ENCODE peak calls at places on chromosomes 12 and 14, in ten cellular contexts. Z, C, R, B, F, E, H, N, K and M are unnamed samples.

GRCh38 chr12:132872975-132873421 is 14.4 kb downstream of the CHFR start:
- DNase-seq in Z (no peak), C (peak; percentile 70), R (no peak), B (no peak), F (no peak), E (no peak), H (no peak), N (no peak), K (no peak), M (no peak)

GRCh38 chr14:80522936-80523335 is 311.6 kb upstream of the DIO2 start:
- DNase-seq in Z (no peak), C (no peak), R (no peak), B (peak; percentile 10), F (peak; percentile 65), E (no peak), H (no peak), N (no peak), K (no peak), M (no peak)

GRCh38 chr14:22059201-22059600 is 385.6 kb upstream of the OR4E1 start:
- DNase-seq in Z (no peak), C (no peak), R (no peak), B (no peak), F (no peak), E (no peak), H (no peak), N (no peak), K (no peak), M (no peak)

GRCh38 chr12:65607271-65607880 is 216.9 kb upstream of the HMGA2 start:
- DNase-seq in Z (no peak), C (no peak), R (no peak), B (no peak), F (peak; percentile 66), E (no peak), H (no peak), N (no peak), K (no peak), M (no peak)

GRCh38 chr12:117402363-117402762 is 40.9 kb upstream of the NOS1 start:
- DNase-seq in Z (no peak), C (no peak), R (peak; percentile 51), B (no peak), F (no peak), E (no peak), H (peak; percentile 11), N (no peak), K (peak; percentile 49), M (no peak)

GRCh38 chr14:97703006-97703760 is 906.0 kb downstream of the VRK1 start:
- DNase-seq in Z (no peak), C (peak; percentile 65), R (no peak), B (no peak), F (no peak), E (no peak), H (no peak), N (no peak), K (no peak), M (no peak)

GRCh38 chr12:59389968-59390576 is 205.8 kb upstream of the SLC16A7 start:
- DNase-seq in Z (no peak), C (no peak), R (no peak), B (no peak), F (no peak), E (no peak), H (peak; percentile 9), N (no peak), K (no peak), M (no peak)

GRCh38 chr12:579450-580110 is 83.7 kb downstream of the NINJ2 start:
- DNase-seq in Z (no peak), C (no peak), R (no peak), B (no peak), F (no peak), E (no peak), H (peak; percentile 58), N (no peak), K (no peak), M (no peak)

GRCh38 chr12:63400746-63401145 is 249.7 kb upstream of the AVPR1A start:
- DNase-seq in Z (no peak), C (no peak), R (peak; percentile 56), B (peak; percentile 22), F (no peak), E (no peak), H (no peak), N (no peak), K (no peak), M (peak; percentile 92)

GRCh38 chr14:69034612-69035262 is 55.6 kb upstream of the ACTN1 start:
- DNase-seq in Z (no peak), C (no peak), R (no peak), B (peak; percentile 66), F (no peak), E (no peak), H (no peak), N (no peak), K (peak; percentile 46), M (no peak)

GRCh38 chr12:111150476-111150875 is 218.4 kb downstream of the PHETA1 start:
- DNase-seq in Z (no peak), C (no peak), R (no peak), B (no peak), F (no peak), E (no peak), H (no peak), N (no peak), K (no peak), M (no peak)

DNA sequence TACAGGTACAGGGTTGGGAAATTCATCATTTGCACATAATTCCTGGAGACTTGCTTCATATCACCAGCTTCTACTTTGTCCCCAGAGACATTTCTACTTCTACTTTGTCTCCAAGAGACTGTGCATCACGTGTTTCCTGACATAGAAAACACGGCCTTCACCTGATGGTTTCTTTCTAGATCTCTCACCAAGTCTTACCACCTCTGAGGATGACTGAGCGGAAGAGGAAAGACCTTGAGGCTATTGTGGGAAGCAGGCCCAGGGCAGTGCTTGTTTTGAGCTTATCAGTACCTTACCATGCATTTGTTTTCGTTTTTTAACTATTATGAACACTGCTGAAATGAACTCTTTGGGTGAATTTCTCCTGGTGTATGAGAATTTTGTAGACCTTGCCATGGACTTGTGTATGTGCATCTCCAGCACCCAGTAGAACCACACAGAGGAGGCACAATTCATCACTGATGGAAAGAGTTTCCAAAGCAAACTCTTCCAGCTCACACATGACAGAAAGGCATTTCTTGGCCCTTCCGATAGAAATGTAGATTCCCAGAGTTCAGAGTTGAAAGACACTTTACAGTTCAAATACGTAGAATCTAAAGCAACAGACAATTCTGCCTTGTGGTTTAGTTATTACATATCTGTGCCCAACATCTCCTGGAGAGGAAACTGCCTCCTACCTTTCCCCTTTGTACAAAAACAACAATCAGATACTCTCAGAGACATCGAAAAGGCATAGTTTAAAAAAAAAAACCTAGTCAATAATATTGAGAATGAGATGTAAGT is 434.7 kb downstream of the FUT8 start:
- DNase-seq in Z (no peak), C (peak; percentile 80), R (no peak), B (no peak), F (no peak), E (no peak), H (no peak), N (no peak), K (no peak), M (no peak)
- H3K4me3 ChIP-seq in Z (no peak overlapping the region), C (peak overlapping the region; percentile 21), R (no peak overlapping the region), B (no peak overlapping the region), F (no peak overlapping the region), E (no peak overlapping the region), H (no peak overlapping the region), N (no peak overlapping the region), K (no peak overlapping the region), M (no peak overlapping the region)

GRCh38 chr14:24818054-24818822 is 184.2 kb upstream of the GZMB start:
- DNase-seq in Z (no peak), C (no peak), R (no peak), B (no peak), F (no peak), E (no peak), H (no peak), N (no peak), K (no peak), M (peak; percentile 18)
- H3K4me3 ChIP-seq in Z (no peak overlapping the region), C (no peak overlapping the region), R (no peak overlapping the region), B (no peak overlapping the region), F (no peak overlapping the region), E (no peak overlapping the region), H (no peak overlapping the region), N (no peak overlapping the region), K (no peak overlapping the region), M (no peak overlapping the region)

DNA sequence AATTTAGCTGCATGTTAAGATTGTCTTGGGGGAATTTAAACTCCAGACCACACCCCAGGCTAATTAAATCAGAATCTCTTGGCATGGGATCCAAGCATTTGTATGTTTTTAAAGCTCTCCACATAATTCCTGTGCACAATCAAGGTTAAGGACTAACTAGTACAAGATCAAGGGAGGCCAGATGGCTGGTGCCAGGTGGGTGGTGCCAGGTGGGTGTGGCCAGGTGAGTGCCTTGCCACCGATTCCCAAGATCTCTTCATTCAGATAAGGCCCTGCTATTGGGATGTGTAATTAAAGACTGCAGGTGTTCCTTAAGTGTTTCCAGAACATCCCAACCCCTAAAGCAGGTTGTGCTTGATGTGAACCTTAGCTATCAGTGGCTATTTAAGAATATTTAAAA is 75.1 kb downstream of the NRXN3 start:
- DNase-seq in Z (no peak), C (no peak), R (no peak), B (no peak), F (no peak), E (no peak), H (no peak), N (no peak), K (no peak), M (no peak)
- H3K4me3 ChIP-seq in Z (no peak overlapping the region), C (no peak overlapping the region), R (no peak overlapping the region), B (no peak overlapping the region), F (no peak overlapping the region), E (no peak overlapping the region), H (no peak overlapping the region), N (no peak overlapping the region), K (no peak overlapping the region), M (no peak overlapping the region)

GRCh38 chr12:104855599-104855998 is 102.5 kb downstream of the SLC41A2 start:
- DNase-seq in Z (no peak), C (no peak), R (no peak), B (no peak), F (no peak), E (no peak), H (no peak), N (no peak), K (no peak), M (no peak)

GRCh38 chr12:104859144-104859543 is 98.9 kb downstream of the SLC41A2 start:
- DNase-seq in Z (no peak), C (no peak), R (no peak), B (no peak), F (peak; percentile 52), E (no peak), H (no peak), N (no peak), K (no peak), M (no peak)

GRCh38 chr12:104852904-104853303 is 105.2 kb downstream of the SLC41A2 start:
- DNase-seq in Z (no peak), C (no peak), R (no peak), B (no peak), F (no peak), E (no peak), H (no peak), N (no peak), K (no peak), M (no peak)

GRCh38 chr12:104858611-104859010 is 99.5 kb downstream of the SLC41A2 start:
- DNase-seq in Z (no peak), C (no peak), R (no peak), B (no peak), F (no peak), E (no peak), H (no peak), N (no peak), K (no peak), M (no peak)

DNA sequence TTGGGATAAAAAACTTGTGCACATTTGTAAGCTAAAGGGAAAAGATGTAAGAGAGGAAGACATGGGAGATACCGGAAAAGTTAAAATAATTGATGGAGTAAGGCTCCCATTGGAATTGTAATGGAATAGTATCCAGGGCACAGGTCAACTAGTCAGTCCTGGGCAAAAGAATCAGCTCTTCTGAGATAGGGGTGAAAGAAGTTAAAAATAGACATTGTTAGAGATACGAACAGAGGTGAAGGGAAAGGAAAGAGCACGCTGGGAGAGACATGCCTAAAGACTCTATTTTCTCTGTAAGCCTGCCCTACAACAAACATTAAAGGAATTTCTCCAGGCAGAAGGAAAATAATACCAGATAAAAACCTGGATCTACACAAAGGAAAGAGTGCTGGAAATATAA is 101.5 kb downstream of the SLC41A2 start:
- DNase-seq in Z (no peak), C (no peak), R (no peak), B (no peak), F (no peak), E (no peak), H (no peak), N (no peak), K (no peak), M (no peak)
- H3K4me3 ChIP-seq in Z (no peak overlapping the region), C (no peak overlapping the region), R (no peak overlapping the region), B (no peak overlapping the region), F (no peak overlapping the region), E (no peak overlapping the region), H (no peak overlapping the region), N (no peak overlapping the region), K (no peak overlapping the region), M (no peak overlapping the region)